ENCODE peak calls at places on chromosome 17, in eight cellular contexts. T is H9; U is left cardiac atrium; R is CD8-positive, alpha-beta T cell; P is sciatic nerve; W is cerebellum; S is omental fat pad; L is HuH-7.5. G is an unnamed sample.

GRCh38 chr17:16477255-16477654 is 14.7 kb downstream of the LRRC75A start:
- DNase-seq in S (no peak), R (no peak), T (peak; percentile 79), P (no peak), W (no peak), U (peak; percentile 64), L (no peak), G (no peak)

GRCh38 chr17:42233148-42233547 is 38.9 kb upstream of the GHDC start:
- DNase-seq in U (no peak), T (no peak), L (no peak), P (no peak), W (no peak), R (no peak), S (no peak), G (no peak)

GRCh38 chr17:3798273-3799180 is 2.5 kb downstream of the ITGAE start:
- DNase-seq in R (no peak), T (no peak), W (no peak), U (no peak), S (no peak), L (no peak), P (no peak), G (no peak)

GRCh38 chr17:44444735-44445105 is 55.3 kb upstream of the ITGA2B start:
- DNase-seq in R (no peak), T (no peak), U (no peak), P (no peak), S (no peak), L (no peak), W (no peak), G (no peak)

GRCh38 chr17:51608251-51608933 is 348.0 kb downstream of the UTP18 start:
- DNase-seq in R (no peak), T (no peak), U (no peak), W (no peak), S (no peak), P (no peak), L (no peak), G (no peak)

GRCh38 chr17:79261361-79262072 is 186.9 kb downstream of the ENGASE start:
- DNase-seq in U (no peak), P (no peak), S (no peak), R (no peak), T (no peak), W (no peak), L (no peak), G (no peak)

GRCh38 chr17:64741038-64741641 is 79.0 kb upstream of the SMURF2 start:
- DNase-seq in S (no peak), U (peak; percentile 44), W (no peak), R (no peak), P (no peak), T (no peak), L (no peak), G (no peak)

GRCh38 chr17:67414130-67414529 is 37.0 kb downstream of the PITPNC1 start:
- DNase-seq in U (no peak), W (no peak), T (no peak), P (no peak), L (no peak), S (no peak), R (no peak), G (no peak)

GRCh38 chr17:48550313-48551205 is 5.7 kb upstream of the HOXB2 start:
- DNase-seq in W (no peak), P (no peak), R (no peak), S (no peak), U (no peak), L (no peak), T (peak; percentile 75), G (no peak)

GRCh38 chr17:795276-795675 is 13.1 kb downstream of the MRM3 start:
- DNase-seq in W (no peak), S (no peak), P (no peak), R (no peak), L (no peak), T (no peak), U (no peak), G (no peak)

GRCh38 chr17:80633197-80633596 is 88.6 kb downstream of the RPTOR start:
- DNase-seq in L (no peak), P (no peak), R (no peak), U (no peak), T (no peak), W (no peak), S (no peak), G (no peak)

GRCh38 chr17:56819431-56820145 is 14.1 kb downstream of the C17orf67 start:
- DNase-seq in R (peak; percentile 57), L (peak; percentile 79), W (peak; percentile 73), S (peak; percentile 51), U (peak; percentile 49), T (peak; percentile 90), P (peak; percentile 75), G (no peak)

G was measured in occipital lobe.